ENCODE peak calls at places on chromosome 2, in five cellular contexts. R is H1, J is keratinocyte, X is GM23248, G is GM23338. Y is an unnamed sample.

GRCh38 chr2:60710707-60711106 is 45.4 kb upstream of the PAPOLG start:
- DNase-seq in G (no peak), X (peak; percentile 74), J (no peak), R (no peak), Y (no peak)

GRCh38 chr2:234986346-234986745 is 34.5 kb downstream of the SH3BP4 start:
- DNase-seq in J (no peak), G (no peak), R (no peak), X (no peak), Y (no peak)

GRCh38 chr2:175871331-175871730 is 130.7 kb downstream of the LNPK start:
- DNase-seq in R (no peak), J (no peak), X (peak; percentile 60), G (no peak), Y (no peak)

GRCh38 chr2:240455227-240455718 is 19.8 kb downstream of the GPC1 start:
- DNase-seq in G (no peak), J (no peak), R (no peak), X (no peak), Y (no peak)

GRCh38 chr2:144890828-144891227 is 370.9 kb upstream of the ZEB2 start:
- DNase-seq in X (peak; percentile 51), J (no peak), R (no peak), G (peak; percentile 27), Y (no peak)

GRCh38 chr2:51919395-51919794 is 887.5 kb upstream of the NRXN1 start:
- DNase-seq in X (peak; percentile 56), G (no peak), R (no peak), J (no peak), Y (peak; percentile 51)

GRCh38 chr2:63124209-63124608 is 73.6 kb downstream of the OTX1 start:
- DNase-seq in J (peak; percentile 54), X (peak; percentile 0), G (no peak), R (no peak), Y (no peak)

GRCh38 chr2:45755585-45756330 is 104.3 kb downstream of the PRKCE start:
- DNase-seq in G (no peak), X (peak; percentile 97), R (no peak), J (no peak), Y (no peak)

GRCh38 chr2:43412121-43412753 is 183.6 kb downstream of the THADA start:
- DNase-seq in X (peak; percentile 51), G (no peak), J (no peak), R (no peak), Y (peak; percentile 57)

GRCh38 chr2:217996345-217996744 is 6.5 kb downstream of the TNS1 start:
- DNase-seq in R (no peak), X (peak; percentile 92), J (no peak), G (no peak), Y (no peak)

GRCh38 chr2:20530520-20530919 is 83.6 kb downstream of the RHOB start:
- DNase-seq in G (no peak), R (no peak), J (no peak), X (no peak), Y (no peak)

GRCh38 chr2:120934221-120934639 is 198.6 kb downstream of the GLI2 start:
- DNase-seq in R (no peak), G (no peak), X (peak; percentile 43), J (no peak), Y (no peak)

GRCh38 chr2:238771193-238771592 is 76.7 kb upstream of the TWIST2 start:
- DNase-seq in J (no peak), X (peak; percentile 64), G (peak; percentile 69), R (no peak), Y (no peak)

GRCh38 chr2:200498316-200498715 is 11.6 kb downstream of the KCTD18 start:
- DNase-seq in R (no peak), G (no peak), X (peak; percentile 61), J (no peak), Y (no peak)

GRCh38 chr2:225017098-225017685 is 25.1 kb downstream of the DOCK10 start:
- DNase-seq in R (no peak), J (no peak), X (no peak), G (no peak), Y (no peak)

GRCh38 chr2:1915746-1916145 is 171.4 kb upstream of the PXDN start:
- DNase-seq in R (no peak), J (no peak), X (no peak), G (no peak), Y (no peak)

GRCh38 chr2:208392300-208392699 is 14.3 kb upstream of the PTH2R start:
- DNase-seq in R (no peak), G (peak; percentile 23), J (no peak), X (peak; percentile 34), Y (no peak)

GRCh38 chr2:204982303-204982702 is 437.0 kb downstream of the PARD3B start:
- DNase-seq in J (no peak), R (no peak), X (peak; percentile 15), G (peak; percentile 24), Y (no peak)

GRCh38 chr2:196336715-196337617 is 165.6 kb upstream of the STK17B start:
- DNase-seq in X (peak; percentile 74), G (peak; percentile 61), R (no peak), J (no peak), Y (no peak)

GRCh38 chr2:121095257-121096080 is 189.5 kb downstream of the TFCP2L1 start:
- DNase-seq in R (peak; percentile 81), X (peak; percentile 79), G (peak; percentile 90), J (peak; percentile 44), Y (peak; percentile 68)

GRCh38 chr2:23326322-23326721 is 58.7 kb upstream of the KLHL29 start:
- DNase-seq in R (no peak), G (no peak), J (no peak), X (no peak), Y (no peak)
- H2AFZ ChIP-seq in R (no peak overlapping the region), G (no peak overlapping the region), J (no peak overlapping the region), X (no peak overlapping the region), Y (no peak overlapping the region)

GRCh38 chr2:236176951-236177350 is 8.8 kb upstream of the GBX2 start:
- DNase-seq in R (no peak), X (no peak), J (no peak), G (no peak), Y (no peak)
- H3K27me3 ChIP-seq in R (peaks cover 79% of the 10 kb centered on the region), X (peaks cover 32% of the 10 kb centered on the region), J (peaks cover 30% of the 10 kb centered on the region), G (peaks cover 86% of the 10 kb centered on the region), Y (no peaks in the 10 kb centered on the region)

GRCh38 chr2:101748000-101748399 is 50.5 kb downstream of the MAP4K4 start:
- DNase-seq in X (no peak), J (no peak), R (no peak), G (no peak), Y (no peak)

GRCh38 chr2:101743288-101743687 is 45.8 kb downstream of the MAP4K4 start:
- DNase-seq in J (no peak), G (no peak), X (no peak), R (no peak), Y (no peak)

GRCh38 chr2:101741775-101742520 is 44.4 kb downstream of the MAP4K4 start:
- DNase-seq in J (peak; percentile 44), R (no peak), X (no peak), G (peak; percentile 85), Y (no peak)

GRCh38 chr2:101744832-101745231 is 47.3 kb downstream of the MAP4K4 start:
- DNase-seq in J (no peak), X (no peak), R (no peak), G (no peak), Y (no peak)

GRCh38 chr2:101745711-101746694 is 48.5 kb downstream of the MAP4K4 start:
- DNase-seq in X (peak; percentile 87), G (no peak), J (no peak), R (no peak), Y (no peak)
- H4K20me1 ChIP-seq in X (peaks cover 17% of the 10 kb centered on the region), G (peaks cover 22% of the 10 kb centered on the region), J (no peaks in the 10 kb centered on the region), R (peaks cover 2% of the 10 kb centered on the region), Y (peaks cover 47% of the 10 kb centered on the region)

GRCh38 chr2:214104219-214104618 is 306.6 kb upstream of the VWC2L start:
- DNase-seq in G (no peak), J (no peak), X (no peak), R (no peak), Y (no peak)

GRCh38 chr2:214104967-214105366 is 305.9 kb upstream of the VWC2L start:
- DNase-seq in X (no peak), J (no peak), G (no peak), R (no peak), Y (no peak)

GRCh38 chr2:214103199-214104001 is 307.5 kb upstream of the VWC2L start:
- DNase-seq in J (no peak), X (no peak), G (no peak), R (no peak), Y (peak; percentile 59)

GRCh38 chr2:214108598-214108997 is 302.3 kb upstream of the VWC2L start:
- DNase-seq in R (no peak), G (no peak), J (no peak), X (no peak), Y (no peak)

GRCh38 chr2:214107731-214108130 is 303.1 kb upstream of the VWC2L start:
- DNase-seq in J (no peak), X (no peak), R (no peak), G (peak; percentile 44), Y (no peak)
- H2AFZ ChIP-seq in J (no peak overlapping the region), X (no peak overlapping the region), R (no peak overlapping the region), G (no peak overlapping the region), Y (no peak overlapping the region)

DNA sequence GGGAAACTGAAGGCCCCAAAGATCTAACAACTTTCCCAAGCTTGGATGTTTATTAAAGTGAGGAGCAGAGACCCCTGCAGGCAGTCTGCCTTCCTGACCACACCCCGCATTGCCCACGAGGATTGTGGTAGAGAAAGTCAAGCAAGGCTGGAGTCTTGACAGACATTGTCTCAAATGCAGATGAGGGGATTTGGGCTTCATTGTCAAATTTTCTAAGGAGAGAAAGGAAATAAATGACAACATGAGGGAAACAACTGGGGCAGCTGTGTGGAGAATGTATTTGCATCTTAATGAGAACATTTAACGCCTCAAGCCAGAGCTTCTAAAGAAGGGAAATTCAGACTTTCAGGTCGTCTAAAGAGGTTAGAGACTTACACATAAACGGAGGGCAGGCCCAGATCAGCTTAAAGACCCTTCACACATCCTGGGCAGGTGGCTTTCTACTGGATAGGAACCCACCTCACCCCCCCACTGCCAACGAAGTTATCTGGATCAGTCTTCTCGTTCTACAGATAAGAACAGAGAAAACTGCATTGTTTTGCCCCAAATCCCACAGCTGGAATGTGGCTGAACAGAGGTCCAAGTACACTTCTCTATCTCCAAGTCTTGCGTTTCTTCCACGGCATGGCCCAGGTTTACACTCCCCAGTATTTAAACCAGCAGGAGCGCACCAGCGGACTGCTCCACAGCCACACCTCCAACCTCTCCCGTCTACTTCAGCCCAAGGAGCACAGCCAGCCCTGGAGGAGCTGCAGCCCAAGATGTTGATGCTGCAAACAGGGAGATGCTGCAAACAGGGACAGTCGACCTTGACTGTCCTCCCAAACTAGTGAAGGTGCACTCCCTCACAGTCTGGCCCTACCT is 16.2 kb upstream of the SCG2 start:
- DNase-seq in G (peak; percentile 98), J (no peak), R (peak; percentile 70), X (no peak), Y (no peak)
- H3K27me3 ChIP-seq in G (peaks cover 95% of the 10 kb centered on the region), J (no peaks in the 10 kb centered on the region), R (peaks cover 90% of the 10 kb centered on the region), X (peaks cover 12% of the 10 kb centered on the region), Y (no peaks in the 10 kb centered on the region)

GRCh38 chr2:28403388-28403956 is 10.8 kb downstream of the FOSL2 start:
- DNase-seq in G (no peak), X (no peak), J (no peak), R (no peak), Y (no peak)

GRCh38 chr2:28401411-28401810 is 8.8 kb downstream of the FOSL2 start:
- DNase-seq in R (no peak), G (no peak), X (peak; percentile 56), J (no peak), Y (no peak)

GRCh38 chr2:28400921-28401320 is 8.3 kb downstream of the FOSL2 start:
- DNase-seq in G (no peak), J (no peak), R (no peak), X (no peak), Y (no peak)

GRCh38 chr2:28400434-28400833 is 7.8 kb downstream of the FOSL2 start:
- DNase-seq in G (no peak), X (no peak), J (no peak), R (no peak), Y (no peak)

GRCh38 chr2:28401948-28402550 is 9.4 kb downstream of the FOSL2 start:
- DNase-seq in J (no peak), R (no peak), X (no peak), G (no peak), Y (no peak)
- H4K20me1 ChIP-seq in J (peaks cover 20% of the 10 kb centered on the region), R (peaks cover 3% of the 10 kb centered on the region), X (peaks cover 32% of the 10 kb centered on the region), G (peaks cover 4% of the 10 kb centered on the region), Y (peaks cover 89% of the 10 kb centered on the region)